ENCODE peak calls at places on chromosomes 11 and 22, in nine cellular contexts. X, Y, O, N, S, G, A, D and K are unnamed samples.

GRCh38 chr11:72842644-72843330 is 28.6 kb downstream of the ATG16L2 start:
- DNase-seq in X (no peak), Y (no peak), O (no peak), N (no peak), S (no peak), G (no peak), A (no peak), D (no peak), K (no peak)

GRCh38 chr22:43303166-43303565 is 40.0 kb downstream of the SCUBE1 start:
- DNase-seq in X (no peak), Y (no peak), O (no peak), N (no peak), S (no peak), G (no peak), A (no peak), D (no peak), K (no peak)

GRCh38 chr22:29580200-29580810 is 608 bp downstream of the NIPSNAP1 start:
- DNase-seq in X (no peak), Y (no peak), O (peak; percentile 51), N (no peak), S (no peak), G (no peak), A (no peak), D (no peak), K (no peak)

GRCh38 chr11:32297629-32298028 is 137.7 kb downstream of the WT1 start:
- DNase-seq in X (no peak), Y (peak; percentile 90), O (no peak), N (peak; percentile 57), S (no peak), G (no peak), A (no peak), D (peak; percentile 30), K (no peak)

GRCh38 chr11:48028909-48029685 is 48.7 kb downstream of the PTPRJ start:
- DNase-seq in X (no peak), Y (no peak), O (no peak), N (no peak), S (no peak), G (no peak), A (no peak), D (no peak), K (no peak)

GRCh38 chr11:35151241-35151640 is 12.3 kb downstream of the CD44 start:
- DNase-seq in X (no peak), Y (no peak), O (no peak), N (no peak), S (no peak), G (no peak), A (no peak), D (peak; percentile 59), K (peak; percentile 52)

GRCh38 chr11:45847908-45848316 is 637 bp downstream of the CRY2 start:
- DNase-seq in X (no peak), Y (peak; percentile 82), O (peak; percentile 50), N (peak; percentile 56), S (no peak), G (peak; percentile 66), A (peak; percentile 7), D (peak; percentile 46), K (peak; percentile 41)

GRCh38 chr11:96021901-96022650 is 98.2 kb upstream of the MTMR2 start:
- DNase-seq in X (no peak), Y (no peak), O (no peak), N (no peak), S (no peak), G (no peak), A (no peak), D (no peak), K (no peak)

GRCh38 chr11:45754261-45754709 is 50.7 kb upstream of the SLC35C1 start:
- DNase-seq in X (no peak), Y (peak; percentile 85), O (no peak), N (no peak), S (peak; percentile 27), G (no peak), A (no peak), D (peak; percentile 48), K (no peak)

GRCh38 chr11:31500560-31500959 is 8.9 kb downstream of the IMMP1L start:
- DNase-seq in X (no peak), Y (peak; percentile 43), O (no peak), N (no peak), S (no peak), G (no peak), A (no peak), D (no peak), K (no peak)

DNA sequence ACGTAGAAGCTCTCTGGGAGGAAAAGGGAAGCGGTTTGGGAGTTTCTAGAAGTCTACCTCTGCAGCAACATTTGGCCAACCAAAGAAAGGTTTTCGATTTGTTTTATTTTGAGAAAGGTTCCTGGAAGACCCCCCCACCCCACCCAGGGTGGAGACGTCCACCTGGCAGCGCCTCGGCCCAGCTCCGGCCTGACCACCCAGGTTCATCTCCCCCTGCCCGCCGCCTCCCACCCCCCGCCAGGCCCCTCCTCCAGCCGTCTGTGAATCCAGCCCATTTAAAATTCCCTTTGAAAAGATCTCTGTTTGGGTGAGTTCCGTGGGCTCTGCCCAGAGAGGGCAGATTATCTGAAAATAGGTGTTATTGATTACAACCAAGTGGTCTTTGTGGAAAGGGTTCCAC is 43.3 kb downstream of the KCNJ1 start:
- DNase-seq in X (no peak), Y (no peak), O (no peak), N (no peak), S (no peak), G (no peak), A (no peak), D (no peak), K (no peak)
- H3K4me3 ChIP-seq in X (peak overlapping the region; percentile 34), Y (no peak overlapping the region), O (no peak overlapping the region), N (no peak overlapping the region), S (no peak overlapping the region), G (peak overlapping the region; percentile 2), A (no peak overlapping the region), D (peak overlapping the region; percentile 35), K (no peak overlapping the region)

GRCh38 chr11:114075891-114076441 is 16.5 kb downstream of the ZBTB16 start:
- DNase-seq in X (no peak), Y (peak; percentile 88), O (no peak), N (peak; percentile 46), S (peak; percentile 65), G (no peak), A (peak; percentile 31), D (peak; percentile 44), K (peak; percentile 49)

GRCh38 chr11:114077482-114078305 is 18.2 kb downstream of the ZBTB16 start:
- DNase-seq in X (no peak), Y (no peak), O (no peak), N (no peak), S (no peak), G (no peak), A (peak; percentile 46), D (no peak), K (no peak)

GRCh38 chr11:114075343-114075610 is 15.8 kb downstream of the ZBTB16 start:
- DNase-seq in X (no peak), Y (no peak), O (no peak), N (no peak), S (no peak), G (no peak), A (no peak), D (no peak), K (no peak)

GRCh38 chr11:114078423-114078822 is 18.9 kb downstream of the ZBTB16 start:
- DNase-seq in X (no peak), Y (no peak), O (no peak), N (no peak), S (no peak), G (no peak), A (no peak), D (no peak), K (no peak)

GRCh38 chr11:114076974-114077373 is 17.5 kb downstream of the ZBTB16 start:
- DNase-seq in X (no peak), Y (peak; percentile 98), O (no peak), N (no peak), S (no peak), G (no peak), A (no peak), D (no peak), K (no peak)
- H3K4me3 ChIP-seq in X (peak overlapping the region; percentile 33), Y (no peak overlapping the region), O (no peak overlapping the region), N (no peak overlapping the region), S (no peak overlapping the region), G (no peak overlapping the region), A (peak overlapping the region; percentile 10), D (no peak overlapping the region), K (no peak overlapping the region)

GRCh38 chr22:38921801-38922200 is 35.6 kb upstream of the APOBEC3A start:
- DNase-seq in X (no peak), Y (no peak), O (peak; percentile 60), N (no peak), S (no peak), G (no peak), A (no peak), D (no peak), K (no peak)

GRCh38 chr22:38921126-38921525 is 36.3 kb upstream of the APOBEC3A start:
- DNase-seq in X (no peak), Y (no peak), O (peak; percentile 95), N (no peak), S (no peak), G (peak; percentile 97), A (no peak), D (no peak), K (no peak)

GRCh38 chr22:38925571-38926041 is 31.8 kb upstream of the APOBEC3A start:
- DNase-seq in X (no peak), Y (no peak), O (no peak), N (no peak), S (no peak), G (no peak), A (no peak), D (no peak), K (peak; percentile 70)

GRCh38 chr22:38924197-38924952 is 33.0 kb upstream of the APOBEC3A start:
- DNase-seq in X (peak; percentile 68), Y (peak; percentile 82), O (peak; percentile 90), N (peak; percentile 26), S (peak; percentile 77), G (peak; percentile 94), A (no peak), D (peak; percentile 88), K (peak; percentile 85)

DNA sequence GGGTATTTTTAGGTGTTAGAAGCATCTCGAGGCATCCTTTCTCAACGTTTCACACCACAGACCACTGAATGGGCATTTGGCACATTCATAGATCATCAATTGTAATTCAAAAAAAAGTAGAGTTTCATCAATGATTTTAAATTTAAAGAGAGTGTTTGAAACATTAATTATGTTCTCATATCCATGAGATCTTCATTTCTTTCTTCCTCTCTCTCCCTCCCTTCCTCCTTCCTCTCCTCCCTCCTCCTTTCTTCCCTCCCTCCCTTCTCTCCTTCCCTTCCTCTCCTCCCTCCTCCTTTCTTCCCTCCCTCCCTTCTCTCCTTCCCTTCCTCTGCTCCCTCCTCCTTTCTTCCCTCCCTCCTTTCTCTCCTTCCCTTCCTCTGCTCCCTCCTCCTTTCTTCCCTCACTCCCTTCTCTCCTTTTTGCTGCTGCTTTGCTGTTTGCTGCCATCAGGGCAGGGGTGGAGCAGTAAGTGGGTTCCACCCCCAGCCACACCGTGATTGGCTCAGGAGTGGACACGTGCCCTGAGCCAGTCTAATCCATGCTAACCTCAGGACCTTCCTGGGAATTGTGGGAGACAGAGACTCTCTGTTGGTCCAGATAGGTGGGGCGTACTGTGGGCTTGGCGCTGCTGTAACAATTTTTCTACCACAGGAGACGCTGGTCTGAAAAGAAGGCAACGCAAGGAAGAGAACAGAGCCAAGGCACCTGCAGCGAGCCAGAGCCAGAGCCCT is 33.8 kb upstream of the APOBEC3A start:
- DNase-seq in X (peak; percentile 65), Y (peak; percentile 93), O (peak; percentile 83), N (peak; percentile 86), S (peak; percentile 78), G (peak; percentile 80), A (no peak), D (peak; percentile 36), K (peak; percentile 87)
- H3K4me3 ChIP-seq in X (peak overlapping the region; percentile 29), Y (peak overlapping the region; percentile 27), O (no peak overlapping the region), N (peak overlapping the region; percentile 35), S (peak overlapping the region; percentile 2), G (peak overlapping the region; percentile 7), A (no peak overlapping the region), D (peak overlapping the region; percentile 15), K (peak overlapping the region; percentile 16)

GRCh38 chr11:843818-844692 is 1.4 kb downstream of the TSPAN4 start:
- DNase-seq in X (peak; percentile 92), Y (peak; percentile 68), O (peak; percentile 84), N (peak; percentile 86), S (peak; percentile 90), G (peak; percentile 68), A (no peak), D (peak; percentile 76), K (peak; percentile 100)
- H3K4me3 ChIP-seq in X (peak overlapping the region; percentile 89), Y (peak overlapping the region; percentile 99), O (peak overlapping the region; percentile 99), N (peak overlapping the region; percentile 100), S (peak overlapping the region; percentile 71), G (peak overlapping the region; percentile 97), A (peak overlapping the region; percentile 60), D (peak overlapping the region; percentile 91), K (peak overlapping the region; percentile 98)